ENCODE peak calls at places on chromosomes 1 and 21, in eight cellular contexts. P is activated CD4-positive, CD25-positive, alpha-beta regulatory T cell treated with anti-CD3 and anti-CD28 coated beads, Interleukin-2, amount 50 U/mL, for 72 hours; E is NCI-H774; F is GM13977; K is activated CD4-positive, alpha-beta T cell treated with anti-CD3 and anti-CD28 coated beads, Interleukin-2, amount 10 ng/mL, durations not matched to agents 7 days and 5 days; L is sciatic nerve; T is AML-193; Y is cerebellar cortex. S is an unnamed sample.
A peak's percentile ranks its signal among the peaks of the same experiment; 100 is the strongest.

GRCh38 chr1:159854101-159854692 is 8.3 kb downstream of the VSIG8 start:
- DNase-seq in P (peak; percentile 41), E (peak; percentile 52), F (no peak), K (no peak), L (peak; percentile 85), T (no peak), Y (peak; percentile 52), S (peak; percentile 20)

GRCh38 chr1:200365897-200366426 is 43.9 kb downstream of the ZNF281 start:
- DNase-seq in P (no peak), E (no peak), F (no peak), K (no peak), L (no peak), T (no peak), Y (no peak), S (no peak)

GRCh38 chr1:193342811-193343210 is 156.4 kb upstream of the B3GALT2 start:
- DNase-seq in P (no peak), E (no peak), F (no peak), K (no peak), L (no peak), T (no peak), Y (no peak), S (no peak)

GRCh38 chr1:115679141-115679611 is 37.4 kb downstream of the VANGL1 start:
- DNase-seq in P (no peak), E (no peak), F (peak; percentile 27), K (no peak), L (peak; percentile 67), T (no peak), Y (no peak), S (no peak)

GRCh38 chr21:46295996-46296752 is 10.0 kb downstream of the YBEY start:
- DNase-seq in P (no peak), E (peak; percentile 1), F (peak; percentile 80), K (peak; percentile 47), L (peak; percentile 93), T (peak; percentile 65), Y (no peak), S (no peak)

GRCh38 chr1:8866792-8867415 is 11.6 kb downstream of the ENO1 start:
- DNase-seq in P (peak; percentile 57), E (no peak), F (no peak), K (no peak), L (no peak), T (no peak), Y (no peak), S (no peak)

GRCh38 chr1:77940921-77941570 is 37.8 kb downstream of the FUBP1 start:
- DNase-seq in P (no peak), E (no peak), F (no peak), K (no peak), L (no peak), T (no peak), Y (no peak), S (no peak)

GRCh38 chr1:87956766-87957165 is 628.1 kb downstream of the LMO4 start:
- DNase-seq in P (no peak), E (no peak), F (no peak), K (no peak), L (no peak), T (no peak), Y (no peak), S (no peak)

GRCh38 chr1:224852901-224853568 is 76.4 kb upstream of the DNAH14 start:
- DNase-seq in P (no peak), E (peak; percentile 38), F (peak; percentile 25), K (no peak), L (no peak), T (peak; percentile 16), Y (peak; percentile 64), S (no peak)

GRCh38 chr21:39451332-39452206 is at the start of gene SH3BGR:
- DNase-seq in P (no peak), E (no peak), F (no peak), K (no peak), L (no peak), T (no peak), Y (peak; percentile 82), S (no peak)